ENCODE peak calls at places on chromosomes 1 and 21, in four cellular contexts. A, U, I and D are unnamed samples.

GRCh38 chr1:41013812-41014211 is 7.7 kb downstream of the SLFNL1 start:
- DNase-seq in I (no peak), A (no peak), U (no peak), D (no peak)

GRCh38 chr1:72567511-72567910 is 285.2 kb upstream of the NEGR1 start:
- DNase-seq in U (no peak), A (no peak), I (no peak), D (no peak)

GRCh38 chr1:154207262-154207661 is 1.1 kb upstream of the CFAP141 start:
- DNase-seq in A (no peak), I (no peak), U (no peak), D (peak; percentile 53)

GRCh38 chr1:228163004-228163753 is 2.4 kb upstream of the IBA57 start:
- DNase-seq in I (no peak), U (no peak), A (peak; percentile 82), D (no peak)

GRCh38 chr1:19852036-19852435 is 30.2 kb upstream of the OTUD3 start:
- DNase-seq in U (no peak), A (no peak), I (no peak), D (no peak)

GRCh38 chr21:43190544-43191340 is 21.9 kb downstream of the CRYAA start:
- DNase-seq in A (peak; percentile 5), U (peak; percentile 26), I (no peak), D (no peak)

GRCh38 chr1:165439287-165439686 is 5.6 kb downstream of the RXRG start:
- DNase-seq in A (no peak), U (no peak), I (no peak), D (no peak)

GRCh38 chr1:103525114-103525606 is 339 bp upstream of the RNPC3 start:
- DNase-seq in A (peak; percentile 16), I (peak; percentile 57), U (no peak), D (no peak)

GRCh38 chr1:165896277-165896676 is 68.9 kb downstream of the UCK2 start:
- DNase-seq in U (peak; percentile 94), I (peak; percentile 29), A (no peak), D (no peak)

DNA sequence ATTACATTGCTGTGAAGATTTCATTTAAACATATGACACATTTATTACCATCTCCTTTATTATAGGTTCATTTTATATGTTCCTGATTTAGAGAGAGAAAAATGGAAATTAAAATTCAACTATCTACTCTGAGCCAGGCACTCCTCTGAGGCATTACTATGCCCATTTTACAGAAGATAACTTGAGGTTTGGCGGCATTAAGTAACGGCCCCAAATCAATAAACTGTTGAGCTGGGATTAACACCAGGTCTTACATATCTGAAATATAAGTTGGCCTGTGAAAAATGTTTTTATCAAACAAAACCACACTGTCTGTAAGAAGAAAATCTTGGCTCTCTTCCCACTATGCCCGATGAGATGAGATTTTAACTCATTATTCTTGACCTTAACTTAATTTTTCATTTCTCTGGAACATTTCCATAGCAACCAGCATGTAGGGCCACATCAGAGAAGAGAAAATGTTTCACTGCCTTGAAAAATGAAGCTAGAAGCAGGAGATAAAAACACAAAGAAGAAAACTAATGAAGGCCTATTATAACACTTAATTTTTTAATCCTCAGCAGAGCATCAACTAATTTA is 21.8 kb downstream of the RC3H1 start:
- DNase-seq in I (no peak), U (peak; percentile 1), A (no peak), D (no peak)
- H3K27ac ChIP-seq in I (no peak overlapping the region), U (no peak overlapping the region), A (no peak overlapping the region), D (no peak overlapping the region)

DNA sequence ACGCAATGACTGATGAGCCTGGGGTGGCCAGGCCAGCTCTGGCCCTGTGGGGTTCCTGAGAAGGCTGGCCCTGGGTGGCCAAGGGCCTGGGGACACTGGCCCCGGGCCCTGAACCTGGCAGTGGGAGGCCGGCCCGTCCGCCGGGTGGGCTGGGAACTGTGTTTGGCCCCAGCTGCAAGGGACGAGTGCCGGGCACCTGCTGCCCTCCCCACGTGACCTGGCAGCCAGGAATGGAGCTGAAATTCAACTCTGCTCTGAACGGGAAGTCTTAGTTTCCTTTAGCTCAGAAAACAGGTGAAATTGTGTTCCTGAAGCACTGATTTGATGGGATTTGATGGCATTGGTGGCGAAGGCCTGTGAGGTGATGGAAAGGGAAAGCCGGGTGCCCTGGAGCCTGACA is 8.2 kb upstream of the TTLL10 start:
- DNase-seq in I (no peak), A (no peak), U (no peak), D (no peak)
- H3K4me3 ChIP-seq in I (no peak overlapping the region), A (no peak overlapping the region), U (no peak overlapping the region), D (no peak overlapping the region)

GRCh38 chr21:15311510-15311909 is 246.7 kb upstream of the NRIP1 start:
- DNase-seq in U (no peak), I (no peak), A (no peak), D (no peak)
- TF ChIP-seq CTCF in U (no peak), I (no peak), A (no peak), D (no peak)

DNA sequence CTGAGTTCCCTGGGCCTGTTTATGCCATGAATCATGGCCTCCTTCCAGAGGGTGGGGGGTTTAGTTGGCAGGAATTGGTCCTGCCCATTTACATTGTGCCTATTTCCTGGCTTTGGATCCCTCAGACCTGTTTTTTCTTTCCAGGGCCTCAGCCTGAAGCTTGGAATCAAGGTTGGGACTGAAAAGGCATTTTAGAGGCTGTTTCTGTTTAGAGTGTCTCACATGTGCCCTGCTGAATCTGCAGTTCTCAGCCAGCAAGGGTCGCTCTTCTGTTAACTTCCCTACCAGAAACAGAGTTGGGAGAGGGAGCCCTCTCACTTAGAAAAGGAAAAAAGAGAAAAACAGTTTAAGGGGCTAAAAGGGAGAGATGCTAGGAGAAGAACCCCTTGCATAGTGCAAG is 191.1 kb downstream of the PTPRC start:
- DNase-seq in U (no peak), A (no peak), I (no peak), D (no peak)
- H3K27ac ChIP-seq in U (no peak overlapping the region), A (no peak overlapping the region), I (no peak overlapping the region), D (no peak overlapping the region)

DNA sequence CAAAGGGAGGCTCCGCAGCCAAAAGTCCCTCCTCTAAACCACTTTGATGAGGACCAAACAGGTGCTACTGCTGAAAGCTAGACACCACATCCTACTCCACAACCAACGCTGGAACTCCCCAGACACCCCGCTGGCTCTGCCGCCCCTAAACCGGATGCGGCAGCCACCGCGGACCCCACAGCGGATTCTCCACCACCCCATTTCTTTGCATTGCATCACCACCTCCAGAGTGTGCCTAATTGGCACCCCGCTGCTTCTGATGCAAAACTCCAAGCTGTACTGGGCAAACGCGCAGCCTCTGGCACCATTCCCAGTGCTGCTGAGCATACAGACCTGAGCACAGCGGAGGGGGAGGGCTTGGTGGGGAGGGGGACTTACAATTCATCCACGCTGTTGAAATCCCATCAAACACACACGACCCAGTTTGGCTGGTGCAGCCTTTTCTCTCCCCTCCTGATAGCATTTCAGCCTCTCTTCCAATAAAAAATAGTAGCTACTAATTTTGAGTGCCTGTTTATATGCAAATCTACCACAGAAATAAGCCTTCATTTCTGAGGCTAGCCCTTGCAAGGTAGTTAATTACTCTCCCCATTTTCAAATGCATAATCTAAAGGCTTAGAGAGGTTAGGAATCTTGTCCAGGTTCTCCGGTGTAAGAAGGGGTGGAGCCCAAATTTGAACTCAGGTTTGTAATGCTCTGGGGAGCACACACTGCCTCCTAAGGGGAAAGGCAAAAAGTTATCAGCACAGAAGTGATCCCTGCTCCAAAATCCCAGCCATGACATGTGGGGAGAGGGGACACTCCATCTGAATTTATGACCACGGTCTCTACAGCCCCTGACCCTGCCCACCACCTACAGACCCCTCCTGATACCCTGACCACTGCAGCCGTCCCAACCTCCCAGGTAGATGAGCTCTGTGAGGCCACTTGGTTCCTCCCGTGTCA is 12.2 kb upstream of the RGS16 start:
- DNase-seq in U (no peak), I (no peak), A (peak; percentile 69), D (no peak)
- H3K4me3 ChIP-seq in U (peak overlapping the region; percentile 32), I (peak overlapping the region; percentile 63), A (no peak overlapping the region), D (peak overlapping the region; percentile 68)

DNA sequence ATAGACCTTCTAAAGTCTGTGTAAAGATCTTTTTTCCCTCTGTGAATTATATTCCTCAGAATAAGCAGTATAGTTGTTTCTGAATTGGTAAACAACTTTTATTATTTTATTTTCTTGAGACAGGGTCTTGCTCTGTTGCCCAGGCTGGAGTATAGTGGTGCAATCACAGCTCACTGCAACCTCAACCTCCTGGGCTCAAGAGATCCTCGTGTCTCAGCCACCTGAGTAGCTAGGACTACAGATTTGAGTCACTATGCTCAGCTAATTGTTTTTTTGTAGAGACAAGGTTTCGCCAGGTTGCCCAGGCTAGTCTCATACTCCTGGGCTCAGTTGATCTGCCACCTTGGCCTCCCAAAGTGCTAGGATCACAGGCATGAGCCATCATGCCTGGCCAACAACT is 26.6 kb upstream of the HMGN1 start:
- DNase-seq in U (no peak), I (no peak), A (no peak), D (no peak)
- TF ChIP-seq CTCF in U (no peak), I (no peak), A (no peak), D (no peak)

GRCh38 chr1:212410231-212410825 is 4.4 kb downstream of the PACC1 start:
- DNase-seq in I (no peak), U (no peak), A (no peak), D (no peak)

GRCh38 chr1:212415107-212415841 is 588 bp upstream of the PACC1 start:
- DNase-seq in A (no peak), I (no peak), U (no peak), D (peak; percentile 80)

GRCh38 chr1:212414328-212415106 is at the start of gene PACC1:
- DNase-seq in U (peak; percentile 98), A (peak; percentile 87), I (peak; percentile 70), D (peak; percentile 86)

GRCh38 chr1:212412374-212412773 is 2.3 kb downstream of the PACC1 start:
- DNase-seq in I (no peak), A (no peak), U (peak; percentile 65), D (no peak)

GRCh38 chr1:212413902-212414327 is 771 bp downstream of the PACC1 start:
- DNase-seq in U (peak; percentile 94), I (no peak), A (no peak), D (no peak)
- H3K27ac ChIP-seq in U (no peak overlapping the region), I (no peak overlapping the region), A (no peak overlapping the region), D (peak overlapping the region; percentile 99)

GRCh38 chr1:94115900-94116436 is 5.0 kb downstream of the ABCA4 start:
- DNase-seq in A (no peak), I (no peak), U (no peak), D (no peak)
- H3K4me3 ChIP-seq in A (no peak overlapping the region), I (no peak overlapping the region), U (no peak overlapping the region), D (no peak overlapping the region)

DNA sequence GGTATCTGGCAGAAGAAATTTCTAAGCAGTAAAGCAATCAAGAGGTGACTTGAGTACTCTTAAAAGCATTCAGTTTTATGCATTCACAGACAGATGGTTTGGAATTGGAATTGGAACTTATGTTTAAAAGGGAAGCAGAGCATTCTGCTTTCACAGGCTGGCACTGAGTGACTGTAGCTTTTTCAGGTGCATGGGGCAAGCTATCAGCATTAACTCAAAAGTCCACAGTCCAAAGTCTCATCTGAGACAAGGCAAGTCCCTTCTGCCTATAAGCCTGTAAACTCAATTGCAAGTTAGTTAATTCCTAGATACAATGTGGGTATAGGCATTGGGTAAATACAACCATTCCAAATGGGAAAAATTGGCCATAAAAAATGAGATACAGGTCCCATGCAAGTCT is 1620.3 kb downstream of the MRPL39 start:
- DNase-seq in A (no peak), I (no peak), U (no peak), D (no peak)
- TF ChIP-seq CTCF in A (no peak), I (no peak), U (no peak), D (no peak)